ENCODE peak calls at places on chromosomes 12 and 14, in five cellular contexts. I is HepG2, U is GM12878, V is K562, B is GM12891. S is an unnamed sample.

GRCh38 chr14:22370084-22370847 is 218.8 kb downstream of the DAD1 start:
- DNase-seq in I (no peak), U (no peak), V (no peak), B (no peak), S (no peak)

GRCh38 chr12:64104376-64104775 is 117.7 kb downstream of the KICS2 start:
- DNase-seq in I (no peak), U (no peak), V (no peak), B (no peak), S (no peak)

GRCh38 chr12:7571253-7571652 is 67.7 kb upstream of the CD163 start:
- DNase-seq in I (no peak), U (no peak), V (no peak), B (no peak), S (no peak)

GRCh38 chr12:59185291-59185690 is 265.0 kb upstream of the LRIG3 start:
- DNase-seq in I (no peak), U (no peak), V (no peak), B (no peak), S (no peak)

GRCh38 chr14:91140672-91141071 is 26.8 kb downstream of the DGLUCY start:
- DNase-seq in I (peak), U (no peak), V (no peak), B (no peak), S (no peak)

GRCh38 chr12:87687362-87687761 is 341.8 kb downstream of the C12orf50 start:
- DNase-seq in I (no peak), U (no peak), V (no peak), B (no peak), S (no peak)

GRCh38 chr14:90839024-90839888 is 23.0 kb upstream of the TTC7B start:
- DNase-seq in I (no peak), U (no peak), V (no peak), B (no peak), S (no peak)

GRCh38 chr14:96629558-96630222 is 127.5 kb downstream of the PAPOLA start:
- DNase-seq in I (no peak), U (no peak), V (no peak), B (no peak), S (no peak)

GRCh38 chr12:64461634-64462414 is 9.9 kb downstream of the TBK1 start:
- DNase-seq in I (peak), U (no peak), V (no peak), B (no peak), S (no peak)

GRCh38 chr14:41859336-41859735 is 252.7 kb downstream of the LRFN5 start:
- DNase-seq in I (no peak), U (no peak), V (no peak), B (no peak), S (no peak)

GRCh38 chr12:89345830-89346740 is 6.2 kb downstream of the DUSP6 start:
- DNase-seq in I (no peak), U (peak), V (peak), B (peak), S (peak)

GRCh38 chr12:57604454-57605307 is at the start of gene DTX3:
- DNase-seq in I (no peak), U (no peak), V (no peak), B (peak), S (peak)

GRCh38 chr12:95959107-95959506 is 16.0 kb downstream of the AMDHD1 start:
- DNase-seq in I (peak), U (no peak), V (no peak), B (no peak), S (no peak)

GRCh38 chr14:106518054-106518943 is 991.9 kb downstream of the TMEM121 start:
- DNase-seq in I (no peak), U (no peak), V (peak), B (peak), S (no peak)

GRCh38 chr12:3996322-3996721 is 123.1 kb upstream of the PARP11 start:
- DNase-seq in I (no peak), U (no peak), V (no peak), B (no peak), S (no peak)

GRCh38 chr14:68808696-68809095 is 15.8 kb upstream of the ZFP36L1 start:
- DNase-seq in I (no peak), U (no peak), V (no peak), B (no peak), S (no peak)

GRCh38 chr14:58426819-58427288 is 477 bp downstream of the TIMM9 start:
- DNase-seq in I (peak), U (no peak), V (peak), B (no peak), S (peak)

GRCh38 chr12:52530905-52531304 is 10.7 kb upstream of the KRT5 start:
- DNase-seq in I (no peak), U (no peak), V (no peak), B (no peak), S (no peak)

GRCh38 chr12:102503056-102503681 is 22.8 kb upstream of the IGF1 start:
- DNase-seq in I (no peak), U (peak), V (no peak), B (no peak), S (no peak)

GRCh38 chr12:14723763-14724162 is 27.4 kb upstream of the GUCY2C start:
- DNase-seq in I (peak), U (peak), V (peak), B (peak), S (no peak)

GRCh38 chr12:104951759-104952509 is 6.2 kb downstream of the SLC41A2 start:
- DNase-seq in I (no peak), U (no peak), V (no peak), B (no peak), S (no peak)

GRCh38 chr14:53952533-53952932 is 4.1 kb downstream of the BMP4 start:
- DNase-seq in I (no peak), U (no peak), V (no peak), B (no peak), S (no peak)

GRCh38 chr12:131452444-131452860 is 258.4 kb upstream of the SFSWAP start:
- DNase-seq in I (peak), U (no peak), V (peak), B (no peak), S (no peak)

GRCh38 chr12:45509187-45509586 is 220.3 kb upstream of the ARID2 start:
- DNase-seq in I (no peak), U (peak), V (no peak), B (no peak), S (no peak)

GRCh38 chr14:54627718-54628345 is 60.9 kb downstream of the SAMD4A start:
- DNase-seq in I (no peak), U (peak), V (no peak), B (peak), S (no peak)

GRCh38 chr12:79761341-79761740 is 70.6 kb upstream of the PAWR start:
- DNase-seq in I (no peak), U (no peak), V (no peak), B (no peak), S (no peak)

DNA sequence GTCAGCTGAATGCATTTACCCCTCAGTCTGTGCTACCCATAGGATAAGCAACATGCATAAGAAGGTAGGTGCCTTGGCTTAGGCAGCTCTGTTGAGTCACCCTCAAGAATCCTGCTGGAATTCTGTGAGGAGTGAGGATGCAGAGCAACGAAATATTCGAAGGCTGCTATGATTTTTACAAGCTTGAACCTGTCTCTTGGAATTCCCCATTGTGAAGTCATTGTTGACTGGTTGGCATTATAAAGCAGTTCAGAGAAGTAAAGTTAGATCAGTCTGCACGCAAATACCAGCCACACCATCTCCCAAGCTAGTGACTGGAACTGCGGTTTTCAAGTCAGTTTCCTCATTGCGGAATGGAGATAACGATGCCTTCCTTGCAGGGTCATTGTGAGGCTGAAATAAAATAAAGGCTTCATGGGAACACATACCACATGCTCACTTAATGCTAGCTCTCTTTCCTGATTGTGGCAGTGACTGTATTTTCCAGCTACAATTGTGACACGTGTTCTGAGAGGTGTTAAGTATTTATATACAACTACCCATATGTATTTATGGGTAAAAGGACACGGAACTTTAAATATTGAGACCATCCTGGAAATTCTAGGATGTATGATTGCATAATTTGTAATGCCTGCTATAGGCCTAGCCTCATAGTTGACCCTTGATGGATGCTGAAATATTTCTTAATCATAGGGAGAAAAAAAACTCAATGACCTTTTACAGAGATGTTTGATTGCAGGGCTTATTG is 96.7 kb downstream of the ETV6 start:
- DNase-seq in I (no peak), U (peak), V (peak), B (no peak), S (no peak)
- TF ChIP-seq POLR2AphosphoS5 in I (no peak), U (peak), V (no peak), B (no peak), S (peak)

DNA sequence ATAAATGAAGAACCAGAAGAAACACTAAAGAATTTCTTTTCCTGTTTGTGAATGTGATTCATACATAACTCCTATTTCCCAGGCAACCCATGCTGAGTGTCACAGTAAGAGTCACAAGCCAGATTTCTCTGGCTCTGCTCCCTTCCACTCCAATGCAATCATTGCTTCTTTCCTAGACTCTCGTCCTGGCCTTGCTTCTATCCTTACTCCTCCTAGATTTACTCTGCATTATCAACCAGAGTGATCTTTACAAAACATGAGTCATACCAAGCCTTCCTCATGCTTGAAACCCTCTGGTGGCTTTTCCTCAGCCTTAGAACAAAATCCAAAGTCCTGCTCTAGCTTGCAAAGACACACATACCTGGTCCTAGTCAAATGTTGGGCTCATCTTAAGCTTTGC is 13.3 kb downstream of the IL22 start:
- DNase-seq in I (no peak), U (no peak), V (peak), B (no peak), S (no peak)
- TF ChIP-seq TAF1 in I (no peak), U (no peak), V (no peak), B (no peak), S (no peak)

DNA sequence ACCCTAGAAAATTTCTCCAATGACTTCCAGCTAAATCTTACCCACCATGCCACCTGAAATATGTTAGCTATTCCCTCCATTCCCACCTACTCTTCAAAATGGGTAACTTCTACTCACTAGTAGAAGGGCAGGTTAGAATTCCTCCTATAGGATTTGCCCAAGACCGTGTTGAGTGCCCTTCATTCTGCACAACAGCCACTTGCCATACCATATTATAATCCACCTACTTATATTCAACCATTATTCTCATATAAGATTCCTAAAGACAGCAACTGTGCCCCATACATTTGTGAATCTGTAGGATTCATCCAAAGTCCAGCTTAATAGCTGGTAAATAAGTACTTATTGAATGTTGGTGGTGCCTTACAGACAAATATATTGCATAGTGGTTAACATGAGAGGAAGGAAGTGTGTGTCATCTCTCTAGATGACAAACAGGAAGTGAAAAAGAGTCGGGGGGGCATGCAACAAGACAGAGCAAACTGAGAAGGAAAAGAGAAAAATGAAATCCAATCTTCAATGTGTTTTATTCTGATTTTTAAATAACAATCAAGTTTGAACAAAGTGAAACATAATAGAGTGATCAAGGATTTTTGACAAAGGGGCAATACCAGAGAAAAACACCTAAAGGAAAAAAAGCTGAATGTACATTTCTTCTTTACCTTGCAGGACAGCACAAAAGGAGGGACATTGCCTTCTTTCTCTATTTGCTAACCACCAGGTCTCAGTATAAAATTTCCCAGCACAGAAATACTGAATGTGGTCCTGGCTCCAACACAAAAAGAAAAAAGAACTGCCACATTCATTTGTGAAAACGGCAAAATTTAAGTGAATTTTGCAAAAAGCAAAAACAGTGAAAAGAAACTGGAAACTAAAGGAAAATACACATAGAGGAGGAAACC is 389.3 kb upstream of the USP15 start:
- DNase-seq in I (no peak), U (no peak), V (no peak), B (no peak), S (no peak)
- TF ChIP-seq POLR2A in I (no peak), U (no peak), V (no peak), B (no peak), S (no peak)

GRCh38 chr12:114668151-114668891 is 15.7 kb downstream of the TBX3 start:
- DNase-seq in I (peak), U (no peak), V (peak), B (peak), S (no peak)
- TF ChIP-seq POLR2AphosphoS5 in I (peak), U (no peak), V (no peak), B (no peak), S (no peak)

GRCh38 chr14:92724516-92725340 is 23.7 kb downstream of the LGMN start:
- DNase-seq in I (peak), U (no peak), V (peak), B (no peak), S (no peak)
- TF ChIP-seq TAF1 in I (no peak), U (no peak), V (no peak), B (no peak), S (no peak)

GRCh38 chr12:2876431-2877046 is 435 bp downstream of the FOXM1 start:
- DNase-seq in I (no peak), U (no peak), V (peak), B (peak), S (no peak)

GRCh38 chr12:2877959-2878732 is 1.1 kb downstream of the RHNO1 start:
- DNase-seq in I (no peak), U (no peak), V (peak), B (no peak), S (no peak)

GRCh38 chr12:2879853-2880252 is 2.8 kb downstream of the RHNO1 start:
- DNase-seq in I (no peak), U (no peak), V (peak), B (no peak), S (no peak)

GRCh38 chr12:2877047-2877958 is at the start of the genes FOXM1 and RHNO1:
- DNase-seq in I (peak), U (no peak), V (peak), B (peak), S (peak)
- TF ChIP-seq POLR2A in I (peak), U (peak), V (peak), B (peak), S (peak)

GRCh38 chr14:73784065-73784987 is 67.3 kb upstream of the PTGR2 start:
- DNase-seq in I (no peak), U (no peak), V (no peak), B (no peak), S (no peak)
- TF ChIP-seq POLR2AphosphoS5 in I (no peak), U (no peak), V (no peak), B (no peak), S (no peak)

GRCh38 chr14:87030182-87030581 is 962.8 kb downstream of the GALC start:
- DNase-seq in I (no peak), U (no peak), V (no peak), B (no peak), S (no peak)
- TF ChIP-seq TAF1 in I (no peak), U (no peak), V (no peak), B (no peak), S (no peak)

DNA sequence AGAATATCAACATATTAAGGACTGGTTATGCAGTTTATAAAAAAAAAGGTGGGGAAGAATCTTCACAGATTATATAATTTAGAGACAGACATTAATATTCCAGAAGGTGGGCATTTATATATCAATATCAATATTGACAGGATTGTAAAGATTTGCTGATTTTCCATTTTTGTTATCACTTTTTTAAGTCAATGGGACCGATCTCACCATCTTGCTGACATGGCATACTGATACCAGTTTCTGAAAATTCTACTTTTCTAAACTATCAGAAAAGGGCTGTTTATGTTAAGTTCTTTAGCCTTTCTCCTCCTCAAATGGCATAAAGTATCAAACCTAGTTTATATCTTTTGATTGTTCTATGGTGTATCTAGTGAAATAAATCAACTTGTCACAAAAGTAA is 344.1 kb upstream of the SOX5 start:
- DNase-seq in I (no peak), U (no peak), V (no peak), B (no peak), S (no peak)
- TF ChIP-seq POLR2A in I (no peak), U (no peak), V (no peak), B (no peak), S (no peak)

GRCh38 chr14:89473979-89474378 is 56.9 kb upstream of the FOXN3 start:
- DNase-seq in I (no peak), U (no peak), V (no peak), B (no peak), S (no peak)

GRCh38 chr14:89479802-89480201 is 62.8 kb upstream of the FOXN3 start:
- DNase-seq in I (no peak), U (no peak), V (no peak), B (no peak), S (no peak)

GRCh38 chr14:89474464-89474863 is 57.4 kb upstream of the FOXN3 start:
- DNase-seq in I (no peak), U (no peak), V (no peak), B (no peak), S (no peak)

GRCh38 chr14:89476515-89476914 is 59.5 kb upstream of the FOXN3 start:
- DNase-seq in I (no peak), U (no peak), V (peak), B (no peak), S (no peak)

GRCh38 chr14:89477391-89477790 is 60.4 kb upstream of the FOXN3 start:
- DNase-seq in I (no peak), U (no peak), V (no peak), B (no peak), S (no peak)
- TF ChIP-seq POLR2AphosphoS5 in I (no peak), U (no peak), V (no peak), B (no peak), S (no peak)

S was measured in GM12892.